ENCODE peak calls at places on chromosomes 2 and 18, in seven cellular contexts. O is upper lobe of left lung; Q is mucosa of descending colon; M is CD4-positive, alpha-beta T cell; V is GM13977; E is nephron progenitor cell; J is A549. P is an unnamed sample.

GRCh38 chr2:77608510-77608909 is 86.3 kb upstream of the LRRTM4 start:
- DNase-seq in E (no peak), V (no peak), J (no peak), Q (no peak), M (no peak), O (no peak), P (no peak)

GRCh38 chr2:22078701-22079100 is 954.9 kb downstream of the TDRD15 start:
- DNase-seq in E (no peak), V (no peak), M (no peak), Q (no peak), J (no peak), O (no peak), P (no peak)

GRCh38 chr2:65025453-65026128 is 30.6 kb upstream of the CEP68 start:
- DNase-seq in Q (no peak), V (no peak), E (no peak), O (no peak), M (no peak), J (no peak), P (no peak)

GRCh38 chr2:187654535-187654934 is 100.3 kb upstream of the TFPI start:
- DNase-seq in M (no peak), J (no peak), E (no peak), Q (peak), O (no peak), V (no peak), P (no peak)

GRCh38 chr2:37985333-37985732 is 60.2 kb downstream of the RMDN2 start:
- DNase-seq in Q (no peak), O (no peak), J (no peak), V (peak), M (no peak), E (no peak), P (peak)

GRCh38 chr18:52002600-52002999 is 337.4 kb upstream of the DCC start:
- DNase-seq in E (no peak), O (no peak), V (no peak), Q (no peak), M (no peak), J (no peak), P (no peak)

GRCh38 chr2:118853647-118854367 is 6.4 kb upstream of the EN1 start:
- DNase-seq in O (peak), Q (no peak), E (no peak), M (no peak), V (no peak), J (no peak), P (no peak)

GRCh38 chr2:21367421-21367820 is 243.7 kb downstream of the TDRD15 start:
- DNase-seq in J (no peak), M (no peak), O (no peak), E (no peak), Q (no peak), V (no peak), P (peak)

GRCh38 chr18:22932885-22933205 is 283 bp upstream of the RBBP8 start:
- DNase-seq in V (no peak), O (no peak), M (no peak), J (no peak), E (no peak), Q (no peak), P (no peak)

GRCh38 chr2:164014068-164014577 is 278.3 kb upstream of the FIGN start:
- DNase-seq in J (no peak), E (no peak), V (no peak), O (no peak), Q (no peak), M (no peak), P (no peak)

GRCh38 chr2:240559271-240559670 is 886 bp upstream of the DUSP28 start:
- DNase-seq in E (no peak), J (no peak), M (no peak), O (no peak), V (no peak), Q (no peak), P (no peak)

GRCh38 chr2:136005462-136006205 is 20.2 kb upstream of the DARS1 start:
- DNase-seq in E (no peak), J (no peak), Q (no peak), V (no peak), M (no peak), O (no peak), P (no peak)

GRCh38 chr2:200901459-200902072 is 12.4 kb downstream of the NIF3L1 start:
- DNase-seq in V (peak), J (peak), Q (no peak), O (no peak), E (peak), M (peak), P (peak)

GRCh38 chr2:151097930-151098329 is 163.7 kb downstream of the RBM43 start:
- DNase-seq in O (no peak), Q (no peak), M (no peak), J (no peak), E (no peak), V (no peak), P (peak)

GRCh38 chr2:30267576-30267975 is 36.2 kb downstream of the LBH start:
- DNase-seq in J (no peak), M (no peak), V (no peak), E (no peak), Q (no peak), O (no peak), P (no peak)

GRCh38 chr2:102126660-102127059 is 15.9 kb upstream of the IL1R1 start:
- DNase-seq in E (no peak), Q (no peak), M (no peak), J (no peak), V (no peak), O (no peak), P (no peak)

GRCh38 chr18:45839415-45840395 is 14.2 kb downstream of the SIGLEC15 start:
- DNase-seq in O (no peak), J (peak), V (no peak), Q (no peak), M (no peak), E (no peak), P (peak)

GRCh38 chr18:6776193-6776592 is 46.7 kb downstream of the ARHGAP28 start:
- DNase-seq in V (no peak), O (no peak), Q (no peak), J (no peak), M (no peak), E (no peak), P (peak)

GRCh38 chr2:121810959-121811853 is 55.8 kb downstream of the TSN start:
- DNase-seq in V (peak), O (no peak), J (peak), M (no peak), Q (no peak), E (peak), P (peak)

GRCh38 chr2:42917374-42918017 is 125.1 kb upstream of the HAAO start:
- DNase-seq in V (no peak), M (no peak), Q (no peak), J (no peak), E (no peak), O (no peak), P (no peak)

GRCh38 chr2:105598404-105598803 is 146.3 kb upstream of the NCK2 start:
- DNase-seq in M (no peak), E (no peak), V (no peak), J (no peak), O (no peak), Q (no peak), P (no peak)
- TF ChIP-seq CTCF in M (no peak), E (no peak), V (no peak), J (no peak), O (no peak), Q (no peak), P (no peak)

GRCh38 chr2:222794585-222795579 is 66.0 kb upstream of the ACSL3 start:
- DNase-seq in Q (no peak), O (no peak), M (no peak), E (no peak), J (no peak), V (no peak), P (no peak)
- TF ChIP-seq CTCF in Q (no peak), O (no peak), M (no peak), E (no peak), J (no peak), V (no peak), P (no peak)

DNA sequence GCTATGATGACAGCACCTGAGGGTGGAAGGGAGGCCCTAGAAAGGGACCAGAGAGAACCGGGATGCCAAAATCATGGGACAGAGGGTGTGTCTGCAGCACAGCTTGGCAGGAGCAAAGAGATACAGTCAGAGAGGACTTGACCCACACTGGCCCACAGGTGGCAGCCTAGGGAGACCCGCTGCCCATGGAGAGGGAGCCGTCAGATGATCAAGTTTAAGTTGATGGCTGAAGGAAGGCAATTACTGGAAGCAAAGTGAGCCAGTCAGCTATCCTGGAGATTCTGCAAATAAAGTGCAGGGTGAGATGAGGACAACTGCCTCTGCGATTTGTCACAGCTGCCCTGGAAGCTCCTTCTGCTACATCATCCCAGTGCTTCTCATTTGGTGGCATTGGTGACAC is 74.0 kb downstream of the CMPK2 start:
- DNase-seq in Q (no peak), V (no peak), E (no peak), M (no peak), J (peak), O (no peak), P (no peak)
- TF ChIP-seq CTCF in Q (no peak), V (no peak), E (peak), M (no peak), J (no peak), O (no peak), P (no peak)

GRCh38 chr2:123791716-123792115 is 233.4 kb upstream of the CNTNAP5 start:
- DNase-seq in E (no peak), M (no peak), Q (no peak), O (no peak), V (no peak), J (no peak), P (no peak)
- TF ChIP-seq CTCF in E (no peak), M (no peak), Q (no peak), O (no peak), V (no peak), J (no peak), P (no peak)

DNA sequence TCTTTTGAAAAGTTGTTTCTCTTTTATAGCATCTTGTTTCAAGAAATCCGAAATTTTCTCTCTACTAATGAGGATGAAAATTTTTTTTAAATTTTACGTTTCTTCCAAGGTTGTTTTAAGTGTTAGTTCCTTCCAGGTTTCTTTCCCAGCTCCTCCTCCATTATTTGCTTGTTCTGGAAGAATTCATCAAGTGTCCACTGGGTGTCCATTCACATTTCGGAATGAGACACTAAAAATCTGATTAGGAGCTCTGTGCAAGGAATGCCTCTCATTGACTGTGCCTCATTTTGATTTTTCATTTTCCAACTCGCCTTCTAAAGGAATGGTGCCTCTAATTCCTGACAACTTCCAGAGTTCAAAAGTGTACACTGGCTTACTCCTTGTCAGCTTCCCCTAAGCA is 6.1 kb downstream of the SP100 start:
- DNase-seq in J (no peak), V (no peak), M (no peak), O (no peak), E (no peak), Q (no peak), P (no peak)
- TF ChIP-seq CTCF in J (no peak), V (no peak), M (no peak), O (peak), E (no peak), Q (no peak), P (no peak)

DNA sequence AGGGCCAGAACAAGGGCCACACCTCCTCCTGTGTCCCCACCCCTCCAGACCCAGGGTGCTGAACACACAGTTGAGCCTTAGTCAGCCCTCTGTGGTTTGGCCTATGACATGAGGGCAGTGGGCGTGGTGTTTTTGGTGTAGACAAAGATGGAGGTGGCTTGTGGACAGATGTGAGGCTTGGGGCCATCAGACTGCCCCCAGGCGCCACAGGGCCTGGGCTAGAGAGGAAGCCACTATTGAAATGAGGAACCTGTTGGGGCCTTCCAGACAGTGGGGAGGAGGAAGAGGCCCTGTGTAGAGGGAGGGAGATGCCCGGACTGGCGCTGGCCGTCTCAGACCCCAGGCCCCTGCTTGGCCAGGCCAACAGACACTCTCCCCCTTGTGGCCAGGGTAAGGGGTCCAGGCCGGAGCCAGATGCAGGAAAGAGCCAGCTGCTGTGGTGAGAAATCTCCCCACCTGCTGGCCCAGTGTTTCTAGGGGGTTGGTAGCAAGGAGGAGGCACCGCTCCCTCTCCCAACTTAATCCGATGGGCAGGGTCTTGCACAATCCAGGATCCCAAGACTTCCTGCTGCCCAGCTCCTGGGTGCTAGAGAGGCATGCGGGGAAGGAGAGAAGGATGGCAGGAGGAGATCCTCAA is 53.8 kb downstream of the SMAD7 start:
- DNase-seq in Q (peak), J (peak), V (peak), E (no peak), M (no peak), O (peak), P (no peak)
- TF ChIP-seq CTCF in Q (no peak), J (no peak), V (peak), E (peak), M (no peak), O (peak), P (peak)

GRCh38 chr2:70553584-70554337 is at the start of gene TGFA:
- DNase-seq in Q (peak), E (peak), J (peak), M (peak), V (peak), O (peak), P (no peak)

GRCh38 chr2:70553334-70553583 is 367 bp downstream of the TGFA start:
- DNase-seq in E (no peak), M (no peak), O (peak), V (no peak), Q (peak), J (peak), P (no peak)

GRCh38 chr2:70556608-70557007 is 3.0 kb upstream of the TGFA start:
- DNase-seq in Q (no peak), O (no peak), M (no peak), E (no peak), J (no peak), V (no peak), P (no peak)

GRCh38 chr2:70552501-70553333 is 909 bp downstream of the TGFA start:
- DNase-seq in V (no peak), O (peak), Q (no peak), J (no peak), E (peak), M (peak), P (no peak)

GRCh38 chr2:70554338-70554892 is 789 bp upstream of the TGFA start:
- DNase-seq in J (no peak), O (no peak), M (no peak), V (no peak), E (no peak), Q (no peak), P (no peak)
- TF ChIP-seq CTCF in J (peak), O (no peak), M (no peak), V (no peak), E (peak), Q (peak), P (no peak)

GRCh38 chr2:46915281-46915810 is at the start of gene MCFD2:
- DNase-seq in Q (no peak), V (no peak), M (no peak), J (no peak), E (no peak), O (no peak), P (no peak)
- TF ChIP-seq CTCF in Q (no peak), V (no peak), M (no peak), J (no peak), E (no peak), O (no peak), P (no peak)

DNA sequence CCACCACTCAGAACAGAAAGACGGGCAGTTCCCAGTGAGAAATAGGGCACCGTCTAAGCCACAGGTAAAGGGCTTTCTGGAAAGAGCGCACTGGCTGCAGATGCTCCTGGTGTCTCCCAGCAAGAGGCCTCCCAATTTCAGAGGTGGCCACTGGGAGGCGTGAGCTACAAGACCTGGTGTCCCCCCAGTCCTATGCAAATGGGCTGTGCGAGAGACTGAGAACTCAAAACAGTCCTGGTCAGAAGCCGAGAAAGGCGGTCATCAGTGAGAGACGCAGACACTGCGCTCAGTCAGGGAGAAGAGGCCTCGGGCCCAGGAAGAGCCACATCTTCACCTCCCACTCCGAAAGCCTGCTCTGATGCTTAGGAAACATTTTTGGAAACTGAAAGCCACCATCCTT is 179.5 kb downstream of the EIPR1 start:
- DNase-seq in J (peak), Q (no peak), O (no peak), M (no peak), V (no peak), E (peak), P (no peak)
- TF ChIP-seq CTCF in J (no peak), Q (no peak), O (no peak), M (no peak), V (peak), E (peak), P (peak)

P was measured in astrocyte of the cerebellum.